ENCODE peak calls at places on chromosomes 13 and 19, in ten cellular contexts. T is fibroblast of the aortic adventitia; L is testis; S is naive B cell; N is stimulated activated CD8-positive, alpha-beta memory T cell treated with anti-CD3 and anti-CD28 coated beads, Interleukin-2, amount 100 ng/mL, for 48 hours; V is cardiac muscle cell; W is ACHN; G is right atrium auricular region; D is central memory CD4-positive, alpha-beta T cell; U is HEK293T. H is an unnamed sample.
A peak's percentile ranks its signal among the peaks of the same experiment; 100 is the strongest.

GRCh38 chr19:49779731-49780578 is 13.2 kb downstream of the AP2A1 start:
- DNase-seq in T (no peak), L (no peak), S (peak; percentile 17), N (no peak), V (no peak), W (no peak), G (no peak), D (no peak), U (no peak), H (no peak)

GRCh38 chr19:49691243-49692101 is 556 bp downstream of the CPT1C start:
- DNase-seq in T (peak; percentile 72), L (peak; percentile 69), S (no peak), N (no peak), V (peak; percentile 86), W (no peak), G (no peak), D (no peak), U (no peak), H (no peak)

GRCh38 chr19:5799247-5800241 is 5.3 kb upstream of the NRTN start:
- DNase-seq in T (no peak), L (peak; percentile 86), S (no peak), N (no peak), V (peak; percentile 19), W (no peak), G (no peak), D (no peak), U (no peak), H (peak; percentile 92)

GRCh38 chr13:29619995-29620394 is 24.5 kb upstream of the SLC7A1 start:
- DNase-seq in T (peak; percentile 41), L (no peak), S (no peak), N (no peak), V (no peak), W (no peak), G (no peak), D (no peak), U (no peak), H (no peak)

GRCh38 chr13:112991611-112992010 is 22.6 kb downstream of the MCF2L start:
- DNase-seq in T (no peak), L (no peak), S (no peak), N (no peak), V (no peak), W (no peak), G (no peak), D (no peak), U (no peak), H (no peak)

GRCh38 chr13:25179810-25180437 is 7.8 kb upstream of the AMER2 start:
- DNase-seq in T (no peak), L (no peak), S (no peak), N (no peak), V (peak; percentile 3), W (no peak), G (no peak), D (no peak), U (no peak), H (no peak)

GRCh38 chr19:8673281-8673891 is 25.2 kb downstream of the ACTL9 start:
- DNase-seq in T (no peak), L (no peak), S (no peak), N (no peak), V (no peak), W (no peak), G (no peak), D (no peak), U (no peak), H (no peak)

GRCh38 chr19:50628551-50628950 is 11.1 kb downstream of the SYT3 start:
- DNase-seq in T (no peak), L (no peak), S (no peak), N (no peak), V (no peak), W (no peak), G (no peak), D (no peak), U (no peak), H (no peak)

GRCh38 chr19:18659281-18660050 is 22.6 kb downstream of the KLHL26 start:
- DNase-seq in T (peak; percentile 58), L (no peak), S (peak; percentile 52), N (no peak), V (peak; percentile 45), W (no peak), G (peak; percentile 85), D (no peak), U (no peak), H (no peak)

GRCh38 chr19:1315470-1316166 is 29.9 kb downstream of the EFNA2 start:
- DNase-seq in T (peak; percentile 37), L (peak; percentile 67), S (peak; percentile 24), N (peak; percentile 20), V (peak; percentile 64), W (peak; percentile 52), G (no peak), D (no peak), U (peak; percentile 72), H (peak; percentile 86)

GRCh38 chr13:33126909-33127607 is 110.8 kb downstream of the KL start:
- DNase-seq in T (peak; percentile 50), L (no peak), S (no peak), N (no peak), V (peak; percentile 55), W (no peak), G (no peak), D (no peak), U (no peak), H (no peak)

GRCh38 chr13:98557934-98558630 is 18.8 kb downstream of the STK24 start:
- DNase-seq in T (no peak), L (no peak), S (no peak), N (no peak), V (no peak), W (no peak), G (no peak), D (no peak), U (no peak), H (no peak)

GRCh38 chr13:114222461-114222968 is 12.2 kb upstream of the CDC16 start:
- DNase-seq in T (peak; percentile 67), L (peak; percentile 57), S (peak; percentile 42), N (no peak), V (peak; percentile 75), W (no peak), G (no peak), D (no peak), U (no peak), H (peak; percentile 69)

GRCh38 chr13:36880961-36881360 is 39.1 kb downstream of the SMAD9 start:
- DNase-seq in T (peak; percentile 41), L (no peak), S (no peak), N (no peak), V (peak; percentile 22), W (no peak), G (no peak), D (no peak), U (no peak), H (no peak)

GRCh38 chr19:2494447-2495129 is 18.7 kb downstream of the GADD45B start:
- DNase-seq in T (peak; percentile 81), L (peak; percentile 74), S (peak; percentile 57), N (peak; percentile 31), V (peak; percentile 88), W (peak; percentile 73), G (peak; percentile 97), D (peak; percentile 48), U (no peak), H (peak; percentile 91)

GRCh38 chr19:31963741-31964140 is 381.7 kb upstream of the ZNF507 start:
- DNase-seq in T (no peak), L (peak; percentile 72), S (no peak), N (no peak), V (no peak), W (no peak), G (no peak), D (no peak), U (no peak), H (no peak)

GRCh38 chr13:99540530-99540929 is 39.3 kb downstream of the TM9SF2 start:
- DNase-seq in T (no peak), L (no peak), S (no peak), N (no peak), V (peak; percentile 7), W (no peak), G (no peak), D (no peak), U (no peak), H (no peak)